ENCODE peak calls at places on chromosomes 11 and 22, in seven cellular contexts. X is GM23248, B is SJCRH30, R is HL-60, U is body of pancreas, H is psoas muscle, P is lung. Q is an unnamed sample.

GRCh38 chr11:94760296-94760695 is 7.9 kb upstream of the AMOTL1 start:
- DNase-seq in B (no peak), R (no peak), U (no peak), H (no peak), X (no peak), P (no peak), Q (no peak)

GRCh38 chr11:19311306-19312030 is 70.7 kb upstream of the E2F8 start:
- DNase-seq in P (peak), H (peak), R (no peak), U (peak), X (peak), B (peak), Q (no peak)

GRCh38 chr11:8747173-8747572 is 64.6 kb downstream of the RPL27A start:
- DNase-seq in U (no peak), R (no peak), B (no peak), X (no peak), H (no peak), P (no peak), Q (no peak)

GRCh38 chr22:50581950-50582561 is 593 bp downstream of the CHKB start:
- DNase-seq in B (no peak), H (no peak), X (peak), P (no peak), U (no peak), R (no peak), Q (no peak)

GRCh38 chr11:10893713-10894112 is 35.9 kb upstream of the ZBED5 start:
- DNase-seq in R (no peak), H (no peak), P (no peak), B (no peak), U (no peak), X (peak), Q (no peak)

GRCh38 chr11:60756307-60757032 is at the start of gene MS4A15:
- DNase-seq in U (peak), P (no peak), R (no peak), B (no peak), H (no peak), X (peak), Q (peak)

GRCh38 chr22:45164217-45165123 is 745 bp downstream of the NUP50 start:
- DNase-seq in H (peak), B (peak), R (no peak), U (peak), P (no peak), X (peak), Q (no peak)

GRCh38 chr11:124776865-124777645 is 15.0 kb upstream of the ESAM start:
- DNase-seq in U (no peak), B (no peak), H (no peak), X (no peak), P (no peak), R (no peak), Q (peak)

GRCh38 chr11:61587541-61587941 is 6.7 kb upstream of the SYT7 start:
- DNase-seq in H (peak), P (peak), X (peak), B (no peak), U (peak), R (no peak), Q (no peak)

GRCh38 chr11:126139541-126140091 is 71.8 kb downstream of the RPUSD4 start:
- DNase-seq in H (no peak), X (peak), R (no peak), U (no peak), P (no peak), B (peak), Q (no peak)

DNA sequence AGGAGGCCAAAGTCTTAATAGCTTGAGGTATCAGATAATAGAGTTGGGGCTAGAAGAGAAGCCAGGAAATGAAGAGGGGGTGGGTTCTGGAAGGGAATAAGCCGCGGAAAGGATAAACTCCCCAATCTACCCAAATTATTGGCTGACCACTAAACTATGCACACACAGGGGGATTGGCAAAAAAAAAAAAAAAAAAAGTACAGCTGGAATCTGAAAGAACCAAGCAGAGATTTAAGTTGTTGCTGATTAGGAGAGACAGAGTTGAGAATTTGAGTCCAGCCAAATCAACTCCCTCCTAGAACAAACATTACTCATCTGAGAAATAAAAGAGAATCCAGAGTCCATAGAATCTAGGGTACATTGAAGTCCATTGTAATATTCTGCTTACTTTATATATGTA is 134.9 kb downstream of the CCDC81 start:
- DNase-seq in B (no peak), H (no peak), X (no peak), P (no peak), R (no peak), U (no peak), Q (no peak)
- H3K27ac ChIP-seq in B (no peak), H (no peak), X (no peak), P (no peak), R (no peak), U (no peak), Q (no peak)

GRCh38 chr11:102410382-102410784 is 42.2 kb downstream of the TMEM123 start:
- DNase-seq in R (no peak), P (no peak), X (peak), H (no peak), B (peak), U (no peak), Q (no peak)
- H3K27ac ChIP-seq in R (no peak), P (no peak), X (no peak), H (no peak), B (no peak), U (no peak), Q (no peak)

GRCh38 chr22:17943533-17944204 is 80.7 kb downstream of the MICAL3 start:
- DNase-seq in U (peak), B (no peak), X (no peak), H (no peak), R (no peak), P (no peak), Q (no peak)
- H3K27ac ChIP-seq in U (no peak), B (no peak), X (no peak), H (peak), R (no peak), P (peak), Q (peak)

GRCh38 chr22:42301742-42302102 is 31.3 kb upstream of the TCF20 start:
- DNase-seq in H (no peak), B (no peak), P (no peak), U (no peak), R (no peak), X (no peak), Q (no peak)
- H3K27ac ChIP-seq in H (no peak), B (no peak), P (no peak), U (no peak), R (peak), X (no peak), Q (no peak)

Q was measured in coronary artery.